ENCODE peak calls at places on chromosomes 7 and 10, in four cellular contexts. O is HepG2, Q is WTC11, T is K562. S is an unnamed sample.

GRCh38 chr7:26451997-26452396 is 160.3 kb downstream of the SNX10 start:
- DNase-seq in T (no peak), O (no peak), Q (peak; percentile 38), S (no peak)

GRCh38 chr10:95758351-95759025 is 2.5 kb downstream of the ENTPD1 start:
- DNase-seq in Q (no peak), O (no peak), T (peak; percentile 8), S (no peak)

GRCh38 chr7:149670288-149670687 is 103.1 kb downstream of the ZNF467 start:
- DNase-seq in O (no peak), T (no peak), Q (no peak), S (no peak)

GRCh38 chr10:90871279-90871760 is 454 bp upstream of the RPP30 start:
- DNase-seq in O (peak; percentile 64), Q (peak; percentile 57), T (peak; percentile 69), S (peak; percentile 64)

GRCh38 chr7:151430391-151431205 is 9.3 kb downstream of the CRYGN start:
- DNase-seq in Q (no peak), O (no peak), T (no peak), S (no peak)

GRCh38 chr10:133461027-133461426 is 7.3 kb downstream of the SCART1 start:
- DNase-seq in T (no peak), O (no peak), Q (no peak), S (no peak)

GRCh38 chr7:43211693-43212092 is 99.2 kb downstream of the HECW1 start:
- DNase-seq in O (no peak), Q (no peak), T (no peak), S (no peak)

GRCh38 chr10:71582019-71582418 is 137.6 kb downstream of the C10orf105 start:
- DNase-seq in Q (no peak), O (no peak), T (peak; percentile 65), S (no peak)

GRCh38 chr10:60604356-60604755 is 173.9 kb upstream of the CDK1 start:
- DNase-seq in O (no peak), T (no peak), Q (no peak), S (no peak)

DNA sequence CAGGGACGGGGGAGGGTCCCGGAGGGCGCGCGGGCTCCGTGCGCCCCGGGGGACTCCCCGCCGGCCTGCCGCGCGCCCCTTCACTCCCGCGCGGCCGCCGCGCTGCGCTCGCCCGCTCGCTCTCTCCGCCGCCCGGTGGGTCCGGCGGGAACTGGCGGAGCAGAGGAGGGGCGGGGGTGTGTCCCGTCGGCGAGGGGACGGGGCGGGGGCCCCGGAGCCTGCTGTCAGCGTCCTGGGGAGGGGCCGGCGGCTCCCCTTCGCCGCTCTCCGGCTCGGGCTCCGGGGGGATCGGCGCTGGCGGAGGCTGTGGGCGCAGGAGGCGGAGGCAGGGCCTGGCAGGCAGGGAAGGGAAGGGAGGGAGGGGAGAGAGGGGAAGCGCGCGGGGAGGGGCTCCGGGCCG is at the start of gene SH3PXD2A:
- DNase-seq in O (peak; percentile 19), Q (peak; percentile 48), T (peak; percentile 17), S (peak; percentile 73)
- TF ChIP-seq ELF4 in O (no peak), Q (no peak), T (no peak), S (no peak)

DNA sequence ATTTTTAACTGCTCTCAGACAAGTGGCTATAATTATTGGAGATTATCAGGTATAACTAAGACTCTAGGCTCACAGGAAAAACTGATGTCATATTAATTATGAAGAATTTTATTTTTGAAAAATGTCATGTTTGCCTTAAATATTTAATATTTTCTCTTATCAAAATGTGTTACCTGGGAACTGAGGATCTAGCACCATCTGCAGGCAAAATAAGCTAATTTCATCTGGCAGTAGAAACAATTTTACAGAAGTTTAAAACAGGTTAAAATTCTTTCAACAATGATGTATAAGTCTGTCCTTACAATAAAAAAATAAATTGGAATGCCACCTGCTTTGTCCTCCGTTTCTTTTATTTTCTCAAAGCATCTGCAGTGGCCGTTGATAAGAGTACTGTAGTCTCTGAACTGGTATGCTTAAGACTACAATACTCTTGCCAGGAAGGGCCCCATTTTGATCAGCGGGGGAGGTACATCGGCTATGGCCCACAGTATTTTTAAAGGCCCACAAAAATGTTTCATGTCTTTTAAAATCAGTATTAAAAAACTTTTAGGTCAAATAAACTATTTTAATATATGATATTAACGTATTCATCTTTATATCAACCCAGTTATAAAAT is 81.3 kb downstream of the VWDE start:
- DNase-seq in Q (no peak), O (peak; percentile 3), T (no peak), S (no peak)
- TF ChIP-seq SP1 in Q (no peak), O (no peak), T (no peak), S (no peak)

GRCh38 chr10:3468919-3469638 is 296.5 kb upstream of the PITRM1 start:
- DNase-seq in O (no peak), Q (no peak), T (no peak), S (peak; percentile 22)
- TF ChIP-seq ELF4 in O (no peak), Q (no peak), T (no peak), S (no peak)

DNA sequence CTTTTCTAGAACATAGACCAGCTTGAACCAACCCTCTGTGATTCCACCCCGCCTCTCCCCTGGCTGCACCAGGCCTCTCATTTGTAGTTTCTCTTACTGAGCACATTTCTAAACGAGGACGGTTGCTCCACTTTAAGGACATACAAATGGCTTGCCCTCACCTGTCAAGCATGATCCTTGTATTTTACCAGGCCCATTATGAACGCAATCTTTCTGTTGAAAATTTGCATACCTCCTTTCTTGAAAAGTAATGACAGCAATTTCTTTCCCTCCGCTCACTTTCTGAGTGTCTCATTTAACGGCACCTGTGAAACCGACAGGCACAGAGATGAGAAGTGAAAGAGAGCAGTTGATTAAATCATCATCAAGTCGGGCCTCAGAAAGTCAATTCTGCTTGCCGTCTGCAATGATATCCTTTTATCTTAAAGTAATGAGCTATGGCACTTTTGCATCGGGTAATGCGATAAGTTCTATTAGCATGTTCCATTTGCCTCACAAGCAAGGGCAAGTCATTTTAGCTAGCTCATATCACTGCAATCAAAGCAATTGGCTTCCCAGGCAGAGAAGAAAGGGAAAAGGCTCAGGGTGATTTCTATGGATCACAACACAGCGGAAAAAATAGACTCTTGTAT is 705.6 kb upstream of the GALNT17 start:
- DNase-seq in Q (no peak), T (no peak), O (no peak), S (no peak)
- TF ChIP-seq SP1 in Q (no peak), T (no peak), O (no peak), S (no peak)

GRCh38 chr10:120574986-120575385 is 118.0 kb downstream of the PLPP4 start:
- DNase-seq in T (no peak), O (no peak), Q (no peak), S (no peak)
- TF ChIP-seq ELF4 in T (no peak), O (no peak), Q (no peak), S (no peak)